ENCODE peak calls at places on chromosome 14, in nine cellular contexts. U is breast epithelium, J is uterus, K is tibial nerve, P is sigmoid colon, L is Peyer's patch, Z is upper lobe of left lung, M is IMR-90, B is esophagus muscularis mucosa. F is an unnamed sample.
A peak's percentile ranks its signal among the peaks of the same experiment; 100 is the strongest.

GRCh38 chr14:66509874-66510273 is 1.9 kb downstream of the GPHN start:
- DNase-seq in L (no peak), U (no peak), K (no peak), J (no peak), B (no peak), M (no peak), Z (no peak), P (no peak), F (no peak)

GRCh38 chr14:96091149-96091693 is 52.1 kb downstream of the C14orf132 start:
- DNase-seq in Z (peak; percentile 42), P (no peak), U (peak; percentile 50), L (peak; percentile 42), M (no peak), B (no peak), J (no peak), K (no peak), F (no peak)

GRCh38 chr14:100573009-100573756 is 14.0 kb downstream of the BEGAIN start:
- DNase-seq in Z (peak; percentile 50), K (no peak), M (no peak), P (no peak), L (no peak), U (no peak), J (no peak), B (no peak), F (no peak)

GRCh38 chr14:21087294-21088091 is 11.0 kb downstream of the ZNF219 start:
- DNase-seq in M (peak; percentile 98), J (no peak), B (no peak), P (no peak), Z (peak; percentile 83), U (no peak), K (no peak), L (peak; percentile 68), F (no peak)

GRCh38 chr14:37977481-37977880 is 230.2 kb upstream of the SSTR1 start:
- DNase-seq in P (no peak), J (no peak), Z (no peak), B (no peak), M (no peak), U (no peak), K (no peak), L (no peak), F (no peak)

GRCh38 chr14:74983343-74983742 is 19.4 kb upstream of the EIF2B2 start:
- DNase-seq in K (no peak), B (no peak), Z (no peak), P (no peak), L (no peak), J (no peak), M (no peak), U (no peak), F (no peak)

GRCh38 chr14:100100032-100100405 is 34.8 kb downstream of the EVL start:
- DNase-seq in Z (no peak), L (no peak), K (no peak), M (no peak), J (no peak), B (no peak), P (peak; percentile 20), U (no peak), F (no peak)

GRCh38 chr14:44404599-44405349 is 102.3 kb downstream of the FSCB start:
- DNase-seq in P (no peak), U (no peak), J (no peak), B (no peak), M (no peak), L (no peak), K (no peak), Z (no peak), F (no peak)

DNA sequence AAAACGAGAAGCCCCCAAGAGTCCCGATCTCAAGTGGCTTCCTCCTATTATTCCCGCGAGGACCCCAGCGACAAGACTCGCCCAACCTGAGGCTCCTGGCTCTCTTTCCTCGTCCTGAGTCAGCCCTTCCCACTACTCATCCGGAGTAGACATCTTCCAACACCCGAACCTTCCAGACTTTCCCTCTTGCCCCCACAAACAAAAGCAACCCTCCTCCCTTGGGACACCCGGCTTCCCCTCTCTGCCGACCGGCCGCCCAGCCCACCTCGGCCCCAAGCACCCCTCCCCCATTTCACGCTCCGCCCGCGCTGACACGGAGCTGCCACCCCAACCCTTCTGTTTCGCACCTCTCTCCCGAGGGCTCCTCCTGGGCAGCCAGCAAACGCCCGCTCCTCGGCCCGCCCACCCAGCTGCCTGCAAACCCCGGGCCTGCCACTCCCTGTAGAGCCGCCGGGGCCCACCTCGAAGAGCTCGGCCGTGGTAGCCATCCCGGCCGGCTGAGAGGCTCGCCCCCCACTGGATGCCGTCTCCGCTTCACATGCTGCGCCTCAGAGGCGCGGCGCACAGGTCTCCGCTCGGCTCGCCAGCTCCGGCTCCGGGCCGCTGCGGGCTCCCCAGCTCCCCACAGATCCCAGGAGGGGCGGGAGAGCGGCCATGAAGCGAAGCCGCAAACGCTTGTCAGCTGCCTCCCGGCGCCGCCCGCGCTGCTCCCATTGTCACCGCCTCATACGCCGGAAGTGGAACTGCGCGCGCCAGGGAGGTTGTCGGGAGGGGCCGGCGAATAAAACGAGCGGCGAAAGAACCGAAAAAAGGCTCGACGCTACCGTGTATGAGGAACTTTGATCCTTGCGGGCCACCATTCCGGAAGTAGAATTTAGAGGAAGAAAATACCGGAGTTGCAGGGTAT is at the start of the genes AP5M1 and EXOC5:
- DNase-seq in J (peak; percentile 85), M (peak; percentile 89), P (peak; percentile 94), K (peak; percentile 81), U (peak; percentile 86), Z (peak; percentile 97), L (peak; percentile 97), B (peak; percentile 96), F (no peak)
- TF ChIP-seq POLR2A in J (peak; percentile 48), M (peak; percentile 72), P (peak; percentile 14), K (peak; percentile 52), U (peak; percentile 42), Z (peak; percentile 76), L (peak; percentile 65), B (no peak), F (peak; percentile 4)

DNA sequence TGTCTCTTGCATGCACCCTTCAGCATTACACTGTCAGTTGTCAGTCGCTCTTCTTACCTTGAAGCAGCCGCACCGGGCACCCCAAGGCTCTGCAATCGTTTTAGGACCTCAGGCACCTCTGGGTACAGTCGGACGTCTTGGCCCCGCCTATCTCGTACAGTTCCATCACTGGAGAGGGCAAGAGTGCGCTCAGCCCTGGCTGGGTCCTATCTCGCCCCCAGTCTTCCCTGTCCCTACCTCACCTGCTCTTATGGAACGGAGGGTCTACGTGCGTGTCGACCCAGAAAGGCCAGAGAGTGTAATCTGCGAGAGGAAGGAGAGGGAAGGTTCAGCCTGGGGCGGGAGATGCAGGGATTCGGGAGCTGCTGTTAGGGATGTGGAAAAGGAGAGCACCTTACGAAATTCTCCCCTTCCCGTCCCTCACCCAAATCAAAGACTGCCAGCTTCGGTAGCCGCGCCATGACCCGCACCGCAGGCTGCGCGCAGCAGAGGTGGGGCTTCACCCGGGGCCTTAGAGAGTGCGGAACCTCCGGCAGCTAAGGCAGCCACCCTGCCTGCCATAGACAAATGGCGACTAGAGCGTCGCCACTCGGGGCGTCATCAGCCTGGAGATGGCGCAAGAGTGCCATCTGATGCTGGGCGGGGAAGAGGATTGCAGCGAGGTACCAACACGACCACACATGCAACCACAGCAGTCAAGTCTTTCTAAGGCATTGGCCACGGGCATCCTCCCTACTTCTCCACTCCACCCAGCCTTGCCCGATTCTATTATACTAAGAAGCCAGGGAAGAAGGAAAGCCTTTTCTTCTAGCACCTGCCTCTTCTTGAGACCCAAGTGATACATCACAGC is at the start of gene MDP1:
- DNase-seq in Z (peak; percentile 91), L (peak; percentile 94), B (peak; percentile 96), J (peak; percentile 82), K (peak; percentile 77), P (peak; percentile 92), U (peak; percentile 80), M (peak; percentile 83), F (no peak)
- TF ChIP-seq POLR2A in Z (peak; percentile 88), L (peak; percentile 67), B (peak; percentile 50), J (peak; percentile 66), K (peak; percentile 77), P (peak; percentile 84), U (peak; percentile 51), M (peak; percentile 82), F (peak; percentile 70)

GRCh38 chr14:94382099-94382498 is 6.3 kb downstream of the SERPINA1 start:
- DNase-seq in Z (no peak), P (no peak), B (no peak), L (no peak), M (no peak), J (no peak), K (no peak), U (no peak), F (no peak)

GRCh38 chr14:94382684-94383663 is 5.4 kb downstream of the SERPINA1 start:
- DNase-seq in K (no peak), Z (no peak), J (no peak), U (no peak), M (no peak), L (no peak), B (no peak), P (no peak), F (no peak)

GRCh38 chr14:94380225-94381148 is 7.9 kb downstream of the SERPINA1 start:
- DNase-seq in B (no peak), M (no peak), U (no peak), Z (no peak), P (peak; percentile 29), K (no peak), J (no peak), L (no peak), F (no peak)

GRCh38 chr14:94379291-94380224 is 8.8 kb downstream of the SERPINA1 start:
- DNase-seq in J (no peak), K (no peak), B (no peak), U (no peak), M (no peak), Z (no peak), P (peak; percentile 34), L (no peak), F (no peak)

DNA sequence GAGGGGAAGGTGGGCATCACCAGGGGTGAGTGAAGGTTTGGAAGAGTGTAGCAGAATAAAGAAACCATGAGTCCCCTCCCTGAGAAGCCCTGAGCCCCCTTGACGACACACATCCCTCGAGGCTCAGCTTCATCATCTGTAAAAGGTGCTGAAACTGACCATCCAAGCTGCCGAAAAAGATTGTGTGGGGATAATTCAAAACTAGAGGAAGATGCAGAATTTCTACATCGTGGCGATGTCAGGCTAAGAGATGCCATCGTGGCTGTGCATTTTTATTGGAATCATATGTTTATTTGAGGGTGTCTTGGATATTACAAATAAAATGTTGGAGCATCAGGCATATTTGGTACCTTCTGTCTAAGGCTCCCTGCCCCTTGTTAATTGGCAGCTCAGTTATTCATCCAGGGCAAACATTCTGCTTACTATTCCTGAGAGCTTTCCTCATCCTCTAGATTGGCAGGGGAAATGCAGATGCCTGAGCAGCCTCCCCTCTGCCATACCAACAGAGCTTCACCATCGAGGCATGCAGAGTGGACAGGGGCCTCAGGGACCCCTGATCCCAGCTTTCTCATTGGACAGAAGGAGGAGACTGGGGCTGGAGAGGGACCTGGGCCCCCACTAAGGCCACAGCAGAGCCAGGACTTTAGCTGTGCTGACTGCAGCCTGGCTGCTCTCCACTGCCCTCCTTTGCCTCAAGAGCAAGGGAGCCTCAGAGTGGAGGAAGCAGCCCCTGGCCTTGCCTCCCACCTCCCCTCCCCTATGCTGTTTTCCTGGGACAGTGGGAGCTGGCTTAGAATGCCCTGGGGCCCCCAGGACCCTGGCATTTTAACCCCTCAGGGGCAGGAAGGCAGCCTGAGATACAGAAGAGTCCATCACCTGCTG is 7.0 kb downstream of the SERPINA1 start:
- DNase-seq in U (no peak), Z (no peak), M (no peak), L (no peak), P (peak; percentile 22), K (no peak), B (no peak), J (no peak), F (no peak)
- TF ChIP-seq POLR2A in U (no peak), Z (no peak), M (no peak), L (no peak), P (no peak), K (no peak), B (no peak), J (no peak), F (no peak)

DNA sequence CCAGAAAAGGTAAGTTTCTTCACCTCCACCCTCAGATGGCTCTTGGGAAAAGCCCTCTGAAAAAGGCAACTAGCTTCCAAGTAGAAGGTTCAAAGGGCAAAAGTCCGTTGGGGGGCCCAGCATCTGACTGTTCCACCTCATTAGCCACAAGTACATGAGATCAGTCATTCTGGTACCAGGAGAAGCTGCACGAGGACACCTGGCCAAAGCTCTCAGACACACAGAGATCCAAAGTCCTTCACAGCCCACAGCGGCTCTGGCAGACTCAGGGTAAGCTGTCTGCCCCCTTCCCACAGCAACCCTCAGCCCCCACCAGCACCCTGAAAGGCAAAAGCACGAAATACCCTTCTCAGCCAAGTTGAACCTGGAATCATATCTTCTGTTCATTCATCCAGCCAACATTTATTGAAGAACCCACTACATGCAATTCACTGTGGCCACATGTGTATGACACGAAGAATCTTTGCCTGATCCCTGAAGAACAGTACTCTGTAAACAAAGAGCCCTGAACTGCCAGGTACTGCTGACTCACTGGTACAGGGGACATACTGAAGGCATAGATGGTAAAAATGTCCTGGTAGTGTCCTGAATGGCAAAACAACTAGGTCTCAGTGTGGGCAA is 19.0 kb downstream of the SLC7A7 start:
- DNase-seq in P (no peak), K (no peak), M (no peak), B (no peak), J (no peak), U (no peak), L (peak; percentile 77), Z (no peak), F (no peak)
- TF ChIP-seq POLR2A in P (no peak), K (no peak), M (no peak), B (no peak), J (no peak), U (no peak), L (peak; percentile 15), Z (no peak), F (no peak)

F was measured in vagina.